ENCODE peak calls at places on chromosomes 13 and 19, in five cellular contexts. One of them, this sample, is unnamed.

GRCh38 chr13:51599444-51600176 is 15.3 kb downstream of the WDFY2 start:
- DNase-seq in Panc1: no peak
- DNase-seq in naive thymus-derived CD4-positive, alpha-beta T cell: no peak
- DNase-seq in stomach: no peak
- DNase-seq in CD8-positive, alpha-beta memory T cell: no peak
- DNase-seq in this sample: no peak

GRCh38 chr19:42206871-42207755 is 10.4 kb downstream of the DEDD2 start:
- DNase-seq in stomach: no peak
- DNase-seq in naive thymus-derived CD4-positive, alpha-beta T cell: no peak
- DNase-seq in CD8-positive, alpha-beta memory T cell: no peak
- DNase-seq in Panc1: no peak
- DNase-seq in this sample: peak; percentile 36

GRCh38 chr13:75481176-75482069 is 546 bp downstream of the TBC1D4 start:
- DNase-seq in Panc1: no peak
- DNase-seq in stomach: peak; percentile 34
- DNase-seq in naive thymus-derived CD4-positive, alpha-beta T cell: no peak
- DNase-seq in CD8-positive, alpha-beta memory T cell: no peak
- DNase-seq in this sample: peak; percentile 31

GRCh38 chr13:23754506-23754905 is 134.7 kb downstream of the MIPEP start:
- DNase-seq in Panc1: no peak
- DNase-seq in CD8-positive, alpha-beta memory T cell: no peak
- DNase-seq in naive thymus-derived CD4-positive, alpha-beta T cell: peak; percentile 9
- DNase-seq in stomach: no peak
- DNase-seq in this sample: no peak

GRCh38 chr13:76009491-76009890 is 373.4 kb downstream of the LMO7 start:
- DNase-seq in CD8-positive, alpha-beta memory T cell: no peak
- DNase-seq in naive thymus-derived CD4-positive, alpha-beta T cell: no peak
- DNase-seq in stomach: no peak
- DNase-seq in Panc1: no peak
- DNase-seq in this sample: peak; percentile 62

GRCh38 chr13:112875627-112876026 is 93.4 kb upstream of the MCF2L start:
- DNase-seq in Panc1: no peak
- DNase-seq in naive thymus-derived CD4-positive, alpha-beta T cell: no peak
- DNase-seq in CD8-positive, alpha-beta memory T cell: no peak
- DNase-seq in stomach: no peak
- DNase-seq in this sample: no peak

GRCh38 chr19:3683866-3684816 is 16.1 kb downstream of the PIP5K1C start:
- DNase-seq in Panc1: no peak
- DNase-seq in stomach: no peak
- DNase-seq in CD8-positive, alpha-beta memory T cell: no peak
- DNase-seq in naive thymus-derived CD4-positive, alpha-beta T cell: no peak
- DNase-seq in this sample: no peak

GRCh38 chr13:20902438-20903163 is at the start of gene XPO4:
- DNase-seq in stomach: peak; percentile 80
- DNase-seq in CD8-positive, alpha-beta memory T cell: peak; percentile 69
- DNase-seq in naive thymus-derived CD4-positive, alpha-beta T cell: peak; percentile 68
- DNase-seq in Panc1: no peak
- DNase-seq in this sample: peak; percentile 73

GRCh38 chr19:38252935-38253691 is 3.1 kb downstream of the PPP1R14A start:
- DNase-seq in CD8-positive, alpha-beta memory T cell: no peak
- DNase-seq in naive thymus-derived CD4-positive, alpha-beta T cell: no peak
- DNase-seq in stomach: peak; percentile 42
- DNase-seq in Panc1: no peak
- DNase-seq in this sample: no peak

GRCh38 chr13:66154354-66154753 is 1075.8 kb downstream of the PCDH9 start:
- DNase-seq in Panc1: no peak
- DNase-seq in naive thymus-derived CD4-positive, alpha-beta T cell: no peak
- DNase-seq in CD8-positive, alpha-beta memory T cell: no peak
- DNase-seq in stomach: no peak
- DNase-seq in this sample: no peak

GRCh38 chr19:42241279-42241678 is 1.1 kb downstream of the GSK3A start:
- DNase-seq in CD8-positive, alpha-beta memory T cell: no peak
- DNase-seq in stomach: no peak
- DNase-seq in naive thymus-derived CD4-positive, alpha-beta T cell: no peak
- DNase-seq in Panc1: no peak
- DNase-seq in this sample: peak; percentile 31

GRCh38 chr13:59700281-59700680 is 463.4 kb downstream of the DIAPH3 start:
- DNase-seq in CD8-positive, alpha-beta memory T cell: no peak
- DNase-seq in Panc1: no peak
- DNase-seq in naive thymus-derived CD4-positive, alpha-beta T cell: no peak
- DNase-seq in stomach: no peak
- DNase-seq in this sample: no peak

GRCh38 chr19:29681422-29682235 is 16.4 kb downstream of the PLEKHF1 start:
- DNase-seq in naive thymus-derived CD4-positive, alpha-beta T cell: no peak
- DNase-seq in CD8-positive, alpha-beta memory T cell: no peak
- DNase-seq in stomach: no peak
- DNase-seq in Panc1: no peak
- DNase-seq in this sample: no peak

GRCh38 chr19:2003901-2004300 is 11.6 kb downstream of the BTBD2 start:
- DNase-seq in naive thymus-derived CD4-positive, alpha-beta T cell: no peak
- DNase-seq in CD8-positive, alpha-beta memory T cell: no peak
- DNase-seq in stomach: no peak
- DNase-seq in Panc1: no peak
- DNase-seq in this sample: no peak

GRCh38 chr19:11649941-11650340 is 52.7 kb downstream of the ZNF627 start:
- DNase-seq in Panc1: no peak
- DNase-seq in naive thymus-derived CD4-positive, alpha-beta T cell: no peak
- DNase-seq in stomach: no peak
- DNase-seq in CD8-positive, alpha-beta memory T cell: no peak
- DNase-seq in this sample: no peak

GRCh38 chr13:52070929-52071523 is 46.5 kb downstream of the UTP14C start:
- DNase-seq in Panc1: no peak
- DNase-seq in CD8-positive, alpha-beta memory T cell: no peak
- DNase-seq in stomach: no peak
- DNase-seq in naive thymus-derived CD4-positive, alpha-beta T cell: no peak
- DNase-seq in this sample: peak; percentile 32

GRCh38 chr19:4513248-4513647 is 5.0 kb downstream of the PLIN4 start:
- DNase-seq in naive thymus-derived CD4-positive, alpha-beta T cell: no peak
- DNase-seq in Panc1: no peak
- DNase-seq in CD8-positive, alpha-beta memory T cell: no peak
- DNase-seq in stomach: no peak
- DNase-seq in this sample: no peak

GRCh38 chr19:14496029-14496848 is at the start of gene GIPC1:
- DNase-seq in CD8-positive, alpha-beta memory T cell: peak; percentile 74
- DNase-seq in stomach: peak; percentile 96
- DNase-seq in Panc1: peak; percentile 76
- DNase-seq in naive thymus-derived CD4-positive, alpha-beta T cell: peak; percentile 81
- DNase-seq in this sample: peak; percentile 97
- H3K27ac ChIP-seq in CD8-positive, alpha-beta memory T cell: peak within 1 kb of the TSS; percentile 51
- H3K27ac ChIP-seq in stomach: peak within 1 kb of the TSS; percentile 89
- H3K27ac ChIP-seq in Panc1: peak within 1 kb of the TSS; percentile 92
- H3K27ac ChIP-seq in naive thymus-derived CD4-positive, alpha-beta T cell: peak within 1 kb of the TSS; percentile 80
- H3K27ac ChIP-seq in this sample: peak within 1 kb of the TSS; percentile 88

GRCh38 chr19:35268546-35269424 is at the start of gene USF2:
- DNase-seq in CD8-positive, alpha-beta memory T cell: peak; percentile 52
- DNase-seq in Panc1: no peak
- DNase-seq in naive thymus-derived CD4-positive, alpha-beta T cell: peak; percentile 67
- DNase-seq in stomach: peak; percentile 78
- DNase-seq in this sample: peak; percentile 63

GRCh38 chr19:35267818-35268545 is 780 bp upstream of the USF2 start:
- DNase-seq in stomach: peak; percentile 78
- DNase-seq in CD8-positive, alpha-beta memory T cell: peak; percentile 69
- DNase-seq in Panc1: no peak
- DNase-seq in naive thymus-derived CD4-positive, alpha-beta T cell: peak; percentile 66
- DNase-seq in this sample: peak; percentile 77

GRCh38 chr19:35270381-35270811 is 1.6 kb downstream of the USF2 start:
- DNase-seq in CD8-positive, alpha-beta memory T cell: no peak
- DNase-seq in naive thymus-derived CD4-positive, alpha-beta T cell: no peak
- DNase-seq in stomach: no peak
- DNase-seq in Panc1: no peak
- DNase-seq in this sample: no peak

GRCh38 chr19:35271546-35271945 is 2.8 kb downstream of the USF2 start:
- DNase-seq in CD8-positive, alpha-beta memory T cell: no peak
- DNase-seq in naive thymus-derived CD4-positive, alpha-beta T cell: no peak
- DNase-seq in Panc1: no peak
- DNase-seq in stomach: no peak
- DNase-seq in this sample: no peak

DNA sequence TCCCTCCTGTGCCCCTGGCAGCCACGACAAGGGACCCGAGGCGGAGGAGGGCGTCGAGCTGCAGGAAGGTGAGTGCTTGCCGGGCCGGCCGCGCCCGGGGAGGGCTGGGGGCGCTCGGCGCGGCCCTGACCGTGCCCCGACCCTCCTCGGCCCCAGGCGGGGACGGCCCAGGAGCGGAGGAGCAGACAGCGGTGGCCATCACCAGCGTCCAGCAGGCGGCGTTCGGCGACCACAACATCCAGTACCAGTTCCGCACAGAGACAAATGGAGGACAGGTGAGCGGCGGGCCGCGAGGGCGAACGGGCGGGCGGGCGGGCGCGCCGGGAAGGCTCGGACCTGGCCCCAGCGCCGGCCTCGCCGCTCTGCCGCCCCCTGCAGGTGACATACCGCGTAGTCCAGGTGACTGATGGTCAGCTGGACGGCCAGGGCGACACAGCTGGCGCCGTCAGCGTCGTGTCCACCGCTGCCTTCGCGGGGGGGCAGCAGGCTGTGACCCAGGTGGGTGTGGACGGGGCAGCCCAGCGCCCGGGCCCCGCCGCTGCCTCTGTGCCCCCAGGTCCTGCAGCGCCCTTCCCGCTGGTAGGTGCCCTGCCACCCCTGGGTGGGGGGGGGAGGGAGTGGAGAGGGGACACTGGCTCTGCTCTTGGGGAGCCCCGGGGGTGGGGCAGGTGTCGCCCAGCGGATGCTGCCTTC is 809 bp downstream of the USF2 start:
- DNase-seq in naive thymus-derived CD4-positive, alpha-beta T cell: peak; percentile 63
- DNase-seq in Panc1: peak; percentile 52
- DNase-seq in CD8-positive, alpha-beta memory T cell: peak; percentile 57
- DNase-seq in stomach: peak; percentile 90
- DNase-seq in this sample: peak; percentile 75
- H3K4me1 ChIP-seq in naive thymus-derived CD4-positive, alpha-beta T cell: peaks cover 6% of the 10 kb centered on the region
- H3K4me1 ChIP-seq in Panc1: peaks cover 22% of the 10 kb centered on the region
- H3K4me1 ChIP-seq in CD8-positive, alpha-beta memory T cell: peaks cover 23% of the 10 kb centered on the region
- H3K4me1 ChIP-seq in stomach: peaks cover 17% of the 10 kb centered on the region
- H3K4me1 ChIP-seq in this sample: no peaks in the 10 kb centered on the region

DNA sequence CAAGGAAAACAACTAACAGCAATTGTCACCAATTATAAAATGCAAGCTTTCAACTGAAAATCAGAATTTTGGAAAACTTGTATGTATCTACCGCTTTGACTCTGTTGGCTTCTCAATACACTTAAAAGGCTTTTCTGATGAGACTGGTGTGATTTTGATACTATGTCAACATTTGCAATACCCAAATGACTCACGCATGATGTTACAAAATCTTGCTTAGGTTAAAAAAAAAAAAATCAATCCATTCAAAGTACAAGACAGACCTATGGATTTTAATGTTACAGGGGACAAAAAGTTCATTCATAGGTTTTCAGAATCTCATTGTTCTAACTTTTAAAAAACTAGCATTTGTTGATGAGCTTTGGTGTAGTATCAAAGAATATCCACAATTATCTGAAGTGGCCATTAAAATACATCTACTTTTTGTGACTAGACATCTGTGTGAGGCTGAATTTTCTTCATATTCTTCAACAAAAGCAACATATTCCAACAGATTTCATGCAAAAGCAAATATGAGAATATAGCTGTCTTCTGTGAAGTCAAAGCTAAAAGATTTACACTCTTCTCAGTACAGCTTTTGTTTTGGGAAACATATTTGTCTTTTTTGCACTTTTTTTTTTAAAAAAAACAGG is 10.7 kb downstream of the ELF1 start:
- DNase-seq in CD8-positive, alpha-beta memory T cell: no peak
- DNase-seq in stomach: no peak
- DNase-seq in Panc1: no peak
- DNase-seq in naive thymus-derived CD4-positive, alpha-beta T cell: no peak
- DNase-seq in this sample: peak; percentile 43
- H3K4me3 ChIP-seq in CD8-positive, alpha-beta memory T cell: peak overlapping the region; percentile 29
- H3K4me3 ChIP-seq in stomach: no peak overlapping the region
- H3K4me3 ChIP-seq in Panc1: no peak overlapping the region
- H3K4me3 ChIP-seq in naive thymus-derived CD4-positive, alpha-beta T cell: no peak overlapping the region
- H3K4me3 ChIP-seq in this sample: no peak overlapping the region

GRCh38 chr19:54142166-54142780 is 4.7 kb downstream of the CNOT3 start:
- DNase-seq in Panc1: no peak
- DNase-seq in CD8-positive, alpha-beta memory T cell: no peak
- DNase-seq in stomach: no peak
- DNase-seq in naive thymus-derived CD4-positive, alpha-beta T cell: no peak
- DNase-seq in this sample: no peak
- H3K27ac ChIP-seq in Panc1: no peak overlapping the region
- H3K27ac ChIP-seq in CD8-positive, alpha-beta memory T cell: no peak overlapping the region
- H3K27ac ChIP-seq in stomach: no peak overlapping the region
- H3K27ac ChIP-seq in naive thymus-derived CD4-positive, alpha-beta T cell: peak overlapping the region; percentile 6
- H3K27ac ChIP-seq in this sample: no peak overlapping the region

GRCh38 chr13:97330448-97330847 is 103.5 kb upstream of the RAP2A start:
- DNase-seq in Panc1: no peak
- DNase-seq in CD8-positive, alpha-beta memory T cell: no peak
- DNase-seq in naive thymus-derived CD4-positive, alpha-beta T cell: no peak
- DNase-seq in stomach: no peak
- DNase-seq in this sample: no peak

GRCh38 chr13:97328222-97328790 is 105.7 kb upstream of the RAP2A start:
- DNase-seq in naive thymus-derived CD4-positive, alpha-beta T cell: no peak
- DNase-seq in Panc1: no peak
- DNase-seq in CD8-positive, alpha-beta memory T cell: no peak
- DNase-seq in stomach: no peak
- DNase-seq in this sample: no peak

GRCh38 chr13:97327071-97327470 is 104.9 kb downstream of the MBNL2 start:
- DNase-seq in stomach: no peak
- DNase-seq in CD8-positive, alpha-beta memory T cell: no peak
- DNase-seq in Panc1: no peak
- DNase-seq in naive thymus-derived CD4-positive, alpha-beta T cell: no peak
- DNase-seq in this sample: no peak

GRCh38 chr13:97327521-97328221 is 105.5 kb downstream of the MBNL2 start:
- DNase-seq in CD8-positive, alpha-beta memory T cell: no peak
- DNase-seq in Panc1: no peak
- DNase-seq in naive thymus-derived CD4-positive, alpha-beta T cell: no peak
- DNase-seq in stomach: no peak
- DNase-seq in this sample: no peak

GRCh38 chr13:97329331-97329730 is 104.6 kb upstream of the RAP2A start:
- DNase-seq in stomach: no peak
- DNase-seq in CD8-positive, alpha-beta memory T cell: no peak
- DNase-seq in Panc1: no peak
- DNase-seq in naive thymus-derived CD4-positive, alpha-beta T cell: no peak
- DNase-seq in this sample: no peak
- H3K4me1 ChIP-seq in stomach: peaks cover 3% of the 10 kb centered on the region
- H3K4me1 ChIP-seq in CD8-positive, alpha-beta memory T cell: no peaks in the 10 kb centered on the region
- H3K4me1 ChIP-seq in Panc1: peaks cover 86% of the 10 kb centered on the region
- H3K4me1 ChIP-seq in naive thymus-derived CD4-positive, alpha-beta T cell: no peaks in the 10 kb centered on the region
- H3K4me1 ChIP-seq in this sample: no peaks in the 10 kb centered on the region

This sample was measured in small intestine.